ENCODE peak calls at places on chromosomes 4 and X, in nine cellular contexts. Y is effector memory CD4-positive, alpha-beta T cell; D is cardiac muscle cell; J is H1; H is left lung; N is esophagus squamous epithelium; K is fibroblast of lung; Q is body of pancreas; S is prostate gland. T is an unnamed sample. For H3K36me3, the result is how much of the 10 kb centered on the place peaks cover.

GRCh38 chrX:24838624-24839023 is 144.9 kb downstream of the POLA1 start:
- DNase-seq in N (no peak), Q (peak), J (no peak), H (no peak), Y (no peak), S (peak), D (peak), K (peak), T (no peak)

GRCh38 chr4:129094347-129094746 is 1.0 kb upstream of the SCLT1 start:
- DNase-seq in D (no peak), K (no peak), H (no peak), J (no peak), N (no peak), Y (no peak), Q (no peak), S (no peak), T (no peak)

GRCh38 chrX:136147320-136147901 is at the start of gene FHL1:
- DNase-seq in S (peak), H (peak), N (no peak), J (no peak), D (peak), Y (peak), K (peak), Q (peak), T (peak)

GRCh38 chrX:74270393-74270792 is 33.6 kb upstream of the ZCCHC13 start:
- DNase-seq in Q (no peak), S (no peak), Y (no peak), H (no peak), J (no peak), D (no peak), N (no peak), K (no peak), T (no peak)

GRCh38 chrX:71128915-71129765 is 10.7 kb downstream of the MED12 start:
- DNase-seq in Q (peak), Y (peak), K (peak), S (peak), J (no peak), H (peak), D (peak), N (no peak), T (peak)

GRCh38 chr4:7960017-7960789 is 20.5 kb upstream of the AFAP1 start:
- DNase-seq in Y (no peak), H (no peak), J (no peak), Q (no peak), K (no peak), N (no peak), D (no peak), S (no peak), T (no peak)

GRCh38 chr4:148376151-148376550 is 66.1 kb downstream of the NR3C2 start:
- DNase-seq in Y (peak), H (peak), Q (peak), K (peak), N (no peak), S (peak), J (no peak), D (no peak), T (no peak)

GRCh38 chrX:19121898-19122640 is at the start of gene ADGRG2:
- DNase-seq in J (no peak), S (peak), Q (peak), H (no peak), Y (no peak), K (peak), D (peak), N (no peak), T (no peak)

GRCh38 chr4:176949022-176949421 is 156.3 kb upstream of the VEGFC start:
- DNase-seq in J (no peak), Q (peak), K (no peak), Y (no peak), N (no peak), D (no peak), H (peak), S (no peak), T (no peak)

GRCh38 chr4:2746891-2747695 is 9.0 kb downstream of the TNIP2 start:
- DNase-seq in N (no peak), H (no peak), K (no peak), D (no peak), S (no peak), J (no peak), Y (no peak), Q (no peak), T (no peak)
- H3K36me3 ChIP-seq in N (half or more), H (under half), K (under half), D (under half), S (under half), J (under half), Y (half or more), Q (under half), T (half or more)

DNA sequence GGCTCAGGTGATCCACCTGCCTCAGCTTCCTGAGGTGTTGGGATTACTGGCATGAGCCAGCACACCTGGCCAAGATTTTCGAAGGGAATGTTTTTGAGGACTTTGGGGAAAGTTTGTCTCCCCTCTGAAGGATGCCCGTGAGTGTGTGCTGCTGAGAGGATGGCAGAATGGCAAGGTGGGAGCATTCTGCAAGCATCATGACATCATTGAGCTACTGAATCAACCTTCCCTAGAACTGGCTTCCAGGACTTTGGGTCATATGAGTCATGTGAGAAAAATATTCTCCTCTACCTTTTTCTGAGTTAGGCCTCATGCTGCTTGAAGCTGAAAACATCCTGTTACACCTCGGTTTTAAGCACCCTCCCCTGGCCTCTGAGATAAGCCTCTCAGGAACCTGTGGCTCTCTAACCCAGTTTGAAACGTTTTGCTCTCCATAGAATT is 31.0 kb downstream of the TMEM131L start:
- DNase-seq in J (no peak), K (peak), S (no peak), D (peak), H (no peak), Y (peak), Q (no peak), N (no peak), T (no peak)
- H3K36me3 ChIP-seq in J (under half), K (under half), S (under half), D (under half), H (under half), Y (under half), Q (under half), N (under half), T (under half)

GRCh38 chr4:168900080-168900479 is 110.0 kb downstream of the CBR4 start:
- DNase-seq in N (no peak), J (no peak), H (no peak), Q (no peak), K (no peak), S (no peak), D (no peak), Y (no peak), T (no peak)
- H3K36me3 ChIP-seq in N (half or more), J (under half), H (under half), Q (under half), K (under half), S (under half), D (half or more), Y (under half), T (under half)

GRCh38 chr4:184705692-184706091 is 28.2 kb downstream of the CENPU start:
- DNase-seq in D (no peak), J (no peak), Y (no peak), N (no peak), S (no peak), K (no peak), Q (no peak), H (no peak), T (no peak)
- H3K36me3 ChIP-seq in D (under half), J (half or more), Y (under half), N (half or more), S (under half), K (under half), Q (under half), H (under half), T (under half)

GRCh38 chr4:122833999-122834398 is 7.4 kb downstream of the FGF2 start:
- DNase-seq in S (no peak), Q (no peak), D (no peak), N (no peak), Y (no peak), K (no peak), H (no peak), J (no peak), T (no peak)

GRCh38 chr4:122838034-122838433 is 11.4 kb downstream of the FGF2 start:
- DNase-seq in N (no peak), D (no peak), Y (no peak), H (no peak), K (no peak), Q (no peak), S (no peak), J (no peak), T (no peak)

GRCh38 chr4:122831515-122832196 is 5.0 kb downstream of the FGF2 start:
- DNase-seq in D (no peak), N (no peak), S (no peak), K (peak), J (no peak), Q (no peak), Y (no peak), H (no peak), T (no peak)

GRCh38 chr4:122832732-122833131 is 6.1 kb downstream of the FGF2 start:
- DNase-seq in H (no peak), J (no peak), N (no peak), S (no peak), D (no peak), K (peak), Y (no peak), Q (no peak), T (no peak)

DNA sequence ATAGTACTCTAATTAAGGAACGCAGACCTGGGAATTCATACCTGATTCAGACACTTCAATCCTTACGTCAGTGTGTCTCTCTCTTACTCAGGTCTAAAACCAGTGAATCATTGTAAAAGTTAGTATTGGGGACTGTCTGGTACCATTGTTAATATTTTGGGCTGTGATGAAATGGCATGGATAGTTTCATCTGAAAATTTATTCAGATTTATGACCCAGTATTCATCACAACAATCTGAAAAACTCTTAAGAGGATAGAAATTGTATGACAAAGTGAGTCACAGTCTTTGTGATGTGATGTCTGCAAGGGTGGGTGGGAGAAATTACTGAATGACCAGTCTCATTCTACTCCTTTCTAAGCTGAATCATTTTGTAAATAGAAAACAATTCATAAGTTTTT is 10.3 kb downstream of the FGF2 start:
- DNase-seq in Y (no peak), J (no peak), D (no peak), H (no peak), Q (no peak), S (no peak), N (no peak), K (peak), T (no peak)
- H3K36me3 ChIP-seq in Y (under half), J (half or more), D (under half), H (under half), Q (under half), S (under half), N (under half), K (under half), T (under half)

T was measured in Peyer's patch.